ENCODE peak calls at places on chromosomes 4 and X, in seven cellular contexts. H is endothelial cell, P is bronchial epithelial cell, W is fibroblast of the aortic adventitia, M is mesothelial cell of epicardium, D is thoracic aorta, C is IMR-90. U is an unnamed sample.

GRCh38 chr4:13483142-13484044 is 747 bp downstream of the RAB28 start:
- DNase-seq in H (peak), D (peak), M (peak), C (peak), P (peak), W (peak), U (peak)

GRCh38 chrX:121642415-121642814 is 595.0 kb downstream of the GLUD2 start:
- DNase-seq in D (no peak), C (no peak), M (no peak), W (peak), H (no peak), P (peak), U (no peak)

GRCh38 chr4:127829014-127829413 is 46.9 kb downstream of the HSPA4L start:
- DNase-seq in D (no peak), C (no peak), M (no peak), H (no peak), W (no peak), P (no peak), U (no peak)

GRCh38 chr4:137310593-137311490 is 221.5 kb downstream of the PCDH18 start:
- DNase-seq in D (no peak), P (peak), H (no peak), W (peak), C (peak), M (no peak), U (peak)

GRCh38 chr4:147689062-147689461 is 5.1 kb upstream of the PRMT9 start:
- DNase-seq in H (no peak), W (no peak), C (no peak), M (no peak), D (no peak), P (no peak), U (no peak)

GRCh38 chr4:2337896-2338295 is 76.0 kb upstream of the MXD4 start:
- DNase-seq in C (no peak), M (peak), H (peak), P (no peak), W (no peak), D (no peak), U (no peak)

GRCh38 chrX:113305496-113305895 is 464.9 kb upstream of the AMOT start:
- DNase-seq in H (no peak), P (peak), M (no peak), D (no peak), W (peak), C (peak), U (peak)

GRCh38 chr4:118314221-118314620 is 38.6 kb downstream of the PRSS12 start:
- DNase-seq in P (no peak), M (no peak), H (no peak), W (no peak), D (no peak), C (no peak), U (no peak)

GRCh38 chr4:188992706-188993105 is 853.5 kb downstream of the TRIML1 start:
- DNase-seq in H (no peak), D (no peak), M (no peak), C (peak), P (peak), W (no peak), U (no peak)

GRCh38 chrX:115491766-115492165 is 69.2 kb upstream of the PLS3 start:
- DNase-seq in C (peak), H (no peak), M (no peak), P (no peak), D (no peak), W (peak), U (no peak)

GRCh38 chrX:152897216-152898144 is at the start of gene ZNF185:
- DNase-seq in M (peak), P (peak), W (no peak), C (no peak), D (no peak), H (peak), U (no peak)

GRCh38 chrX:883588-883987 is 253.0 kb downstream of the SHOX start:
- DNase-seq in D (no peak), M (no peak), H (no peak), P (no peak), C (no peak), W (no peak), U (no peak)

GRCh38 chrX:13598877-13599276 is 29.5 kb downstream of the EGFL6 start:
- DNase-seq in C (peak), P (no peak), D (no peak), H (peak), W (no peak), M (no peak), U (no peak)

GRCh38 chr4:37434469-37434868 is 189.9 kb downstream of the NWD2 start:
- DNase-seq in W (peak), D (no peak), M (no peak), P (peak), C (peak), H (no peak), U (peak)

GRCh38 chr4:84503495-84504437 is 4.7 kb upstream of the NKX6-1 start:
- DNase-seq in P (peak), D (no peak), H (peak), M (no peak), C (peak), W (peak), U (peak)

GRCh38 chr4:26873391-26874026 is 12.9 kb downstream of the STIM2 start:
- DNase-seq in D (no peak), M (no peak), W (no peak), C (no peak), P (no peak), H (peak), U (no peak)

GRCh38 chrX:16320765-16321355 is 153.6 kb downstream of the MAGEB17 start:
- DNase-seq in W (peak), H (no peak), M (no peak), P (peak), D (no peak), C (peak), U (peak)

GRCh38 chrX:46447384-46447783 is 97.8 kb downstream of the ZNF674 start:
- DNase-seq in D (peak), C (peak), W (no peak), P (peak), M (no peak), H (no peak), U (no peak)

GRCh38 chr4:178395798-178396197 is 953.6 kb upstream of the AGA start:
- DNase-seq in D (no peak), P (peak), M (no peak), H (no peak), W (no peak), C (no peak), U (no peak)
- TF ChIP-seq CTCF in D (no peak), P (peak), M (no peak), H (no peak), W (no peak), C (no peak), U (peak)

DNA sequence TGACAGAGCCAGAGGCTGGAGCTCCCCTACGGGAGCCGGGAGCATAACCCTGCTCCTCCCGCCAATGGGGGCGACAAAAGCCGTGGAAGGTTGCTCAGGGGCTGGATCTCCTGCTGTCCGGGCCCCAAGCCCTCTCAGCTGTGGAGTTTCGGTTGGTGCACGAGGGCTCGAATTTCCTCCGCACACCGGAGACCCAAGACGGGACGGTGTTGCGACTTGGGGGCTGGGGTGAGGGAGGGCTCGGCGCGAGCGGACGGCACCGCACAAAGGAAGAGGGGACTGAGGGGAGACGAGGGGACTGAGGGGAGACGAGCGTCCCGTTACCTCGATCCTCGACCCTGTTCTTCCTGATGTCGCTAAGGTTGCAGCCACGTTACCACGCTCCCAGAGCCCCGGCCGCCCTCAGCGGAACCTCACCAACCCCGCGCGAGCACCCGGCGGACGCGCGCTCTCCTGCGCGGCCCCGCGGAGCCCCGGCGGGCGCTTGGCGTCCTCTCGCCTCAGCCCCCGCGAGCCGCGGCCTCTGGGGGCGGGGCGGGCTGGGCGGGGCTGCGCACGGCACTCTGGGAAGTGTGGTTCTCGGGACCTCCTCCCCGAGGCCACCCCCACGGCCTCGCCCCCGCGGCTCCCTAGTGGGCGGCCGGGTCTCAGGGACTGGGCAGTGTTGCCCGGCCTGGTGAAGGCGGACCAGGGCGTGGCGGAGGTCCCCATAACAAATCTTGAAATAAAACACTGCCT is at the start of gene KLHL8:
- DNase-seq in W (peak), C (peak), M (peak), D (peak), H (peak), P (peak), U (peak)
- TF ChIP-seq CTCF in W (no peak), C (peak), M (no peak), D (peak), H (no peak), P (peak), U (no peak)

DNA sequence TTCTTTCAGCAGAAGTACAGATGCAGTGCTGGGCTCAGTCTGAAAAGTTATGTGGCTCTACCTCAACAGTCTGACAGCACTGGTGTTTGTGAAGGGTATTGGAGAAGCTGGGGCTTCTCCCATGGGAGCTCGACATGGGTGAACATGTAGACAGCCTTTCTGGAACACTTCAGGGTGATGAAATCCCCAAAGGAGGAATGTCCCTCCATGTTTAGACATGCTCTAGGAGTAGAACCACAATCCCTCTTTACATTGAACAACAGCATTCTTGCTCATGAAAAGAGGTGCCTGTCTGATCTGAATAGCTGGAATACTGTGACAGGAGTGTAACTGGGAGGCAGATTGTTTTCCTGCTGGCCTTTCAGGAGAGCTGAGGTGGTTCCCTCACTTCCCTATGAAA is 53.8 kb upstream of the NAP1L2 start:
- DNase-seq in W (no peak), H (no peak), C (no peak), M (no peak), P (peak), D (no peak), U (no peak)
- TF ChIP-seq CTCF in W (no peak), H (no peak), C (no peak), M (no peak), P (no peak), D (no peak), U (no peak)

DNA sequence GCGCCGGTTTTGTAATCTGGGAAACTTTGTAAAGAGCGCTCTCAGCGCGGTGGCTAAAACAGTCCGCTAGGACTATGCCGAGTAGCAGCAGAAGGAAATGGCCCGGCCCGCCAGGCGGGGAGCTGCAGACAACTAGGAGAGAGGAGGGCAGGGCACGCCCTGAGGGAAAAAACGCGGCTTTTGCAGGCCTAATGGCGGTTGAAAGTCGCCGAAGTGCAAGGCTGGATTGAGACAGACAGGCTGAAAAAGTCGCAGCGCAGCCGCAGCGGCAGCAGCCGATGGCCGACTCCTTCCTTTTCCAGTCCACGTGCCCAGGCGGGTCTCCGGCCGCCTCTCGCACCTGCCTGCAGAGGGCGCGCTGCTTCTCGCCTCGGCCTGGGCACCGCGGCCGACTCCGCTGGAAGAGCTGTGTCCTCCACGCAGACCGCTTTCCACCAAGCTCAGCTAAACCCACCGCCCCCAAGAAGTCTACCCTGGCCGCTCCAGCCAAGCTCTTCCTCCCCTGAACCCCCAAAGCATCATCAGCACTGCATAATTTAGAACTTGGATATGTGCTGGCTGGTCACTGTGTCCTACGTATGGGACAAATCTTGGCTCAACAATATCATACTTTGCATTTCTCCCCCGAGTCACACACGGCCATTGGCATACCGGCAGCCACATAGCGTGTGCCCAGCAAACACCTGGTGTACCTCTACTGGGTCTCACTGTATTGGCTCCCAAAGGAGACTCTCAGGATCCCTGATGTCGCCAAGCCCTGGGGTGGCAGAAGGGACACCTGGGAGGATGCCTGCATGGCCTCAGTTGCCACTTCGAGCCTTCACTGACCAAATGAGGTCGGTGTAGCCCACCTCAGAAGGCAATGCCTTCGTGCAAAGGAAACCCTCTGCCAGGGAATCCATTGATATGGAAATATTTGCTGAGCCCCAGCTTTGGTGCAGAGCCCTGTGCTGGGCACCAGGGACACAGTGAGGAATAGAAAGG is 14.5 kb downstream of the SLC25A5 start:
- DNase-seq in M (peak), D (no peak), P (peak), W (peak), H (peak), C (peak), U (peak)
- TF ChIP-seq CTCF in M (no peak), D (peak), P (peak), W (peak), H (peak), C (peak), U (peak)

DNA sequence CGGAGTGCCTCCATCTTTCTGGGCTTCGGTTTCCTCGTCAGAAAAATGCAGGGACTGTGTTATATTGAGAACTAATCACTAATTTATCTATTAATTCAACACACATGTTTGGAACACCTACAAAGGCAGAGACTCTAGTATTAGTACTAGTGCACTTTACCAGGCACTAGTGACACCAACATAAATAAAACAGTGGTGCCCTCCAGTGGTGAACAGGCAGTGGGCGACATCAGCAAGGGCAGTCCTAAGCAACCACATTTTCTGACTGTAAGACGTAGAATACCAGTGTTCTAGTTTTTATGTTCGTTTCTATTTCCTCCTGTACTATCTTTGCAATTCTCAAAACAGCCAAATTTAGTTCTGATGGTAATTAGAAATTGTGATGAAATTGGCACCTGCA is 69.1 kb upstream of the UCP1 start:
- DNase-seq in C (no peak), H (peak), W (peak), D (no peak), M (no peak), P (peak), U (peak)
- TF ChIP-seq CTCF in C (peak), H (peak), W (peak), D (no peak), M (no peak), P (peak), U (peak)

GRCh38 chr4:4985844-4986243 is 33.4 kb downstream of the CYTL1 start:
- DNase-seq in H (peak), C (no peak), D (no peak), P (no peak), M (no peak), W (peak), U (peak)
- TF ChIP-seq CTCF in H (no peak), C (peak), D (no peak), P (no peak), M (no peak), W (peak), U (peak)

GRCh38 chr4:69684821-69685220 is 31.8 kb upstream of the UGT2A1 start:
- DNase-seq in P (no peak), D (no peak), H (no peak), W (no peak), C (no peak), M (no peak), U (no peak)

GRCh38 chr4:69689530-69690111 is 36.6 kb upstream of the UGT2A1 start:
- DNase-seq in H (no peak), C (peak), M (no peak), P (peak), W (peak), D (no peak), U (peak)
- TF ChIP-seq CTCF in H (peak), C (peak), M (peak), P (peak), W (peak), D (peak), U (peak)

GRCh38 chr4:113682730-113683129 is 78.8 kb downstream of the CAMK2D start:
- DNase-seq in H (no peak), W (peak), D (no peak), M (no peak), P (peak), C (peak), U (peak)

GRCh38 chr4:113689394-113689793 is 72.1 kb downstream of the CAMK2D start:
- DNase-seq in D (no peak), M (no peak), P (no peak), H (no peak), W (no peak), C (no peak), U (no peak)

GRCh38 chr4:113686950-113687718 is 74.4 kb downstream of the CAMK2D start:
- DNase-seq in C (peak), D (no peak), W (peak), P (no peak), H (no peak), M (no peak), U (no peak)

GRCh38 chr4:113683143-113683542 is 78.4 kb downstream of the CAMK2D start:
- DNase-seq in C (no peak), P (peak), W (no peak), D (no peak), H (no peak), M (no peak), U (no peak)

DNA sequence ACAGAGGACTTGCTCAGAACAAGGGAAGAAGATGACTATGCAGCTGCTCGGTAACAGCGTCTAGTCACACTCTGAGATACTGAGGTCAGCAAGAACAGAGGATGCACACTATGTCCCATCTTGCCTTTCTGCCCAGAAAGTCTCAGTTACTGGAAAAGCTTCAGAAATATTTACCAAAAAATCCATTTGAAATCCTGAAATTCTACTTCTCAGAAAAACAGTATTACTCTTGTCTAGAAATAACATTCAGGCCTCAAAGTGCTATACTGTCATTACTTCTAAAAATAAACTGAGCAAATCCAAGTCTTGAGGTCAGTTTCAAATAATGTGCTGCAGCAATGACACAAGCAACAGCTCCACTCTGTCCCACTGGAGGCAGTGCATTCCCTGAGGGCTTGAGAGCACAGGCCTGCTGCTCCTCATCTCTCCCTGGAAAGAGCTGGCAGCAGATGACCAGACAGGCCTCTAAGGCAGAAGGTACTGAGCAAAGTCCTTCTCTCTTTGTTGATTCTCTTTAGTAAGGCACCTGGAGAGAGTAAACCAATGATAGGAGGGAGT is 76.9 kb downstream of the CAMK2D start:
- DNase-seq in M (no peak), C (peak), H (no peak), D (peak), W (peak), P (peak), U (peak)
- TF ChIP-seq CTCF in M (no peak), C (peak), H (no peak), D (peak), W (peak), P (peak), U (peak)

GRCh38 chr4:139084425-139085093 is 69.0 kb downstream of the NOCT start:
- DNase-seq in M (no peak), P (no peak), C (no peak), D (no peak), W (peak), H (peak), U (no peak)
- TF ChIP-seq CTCF in M (no peak), P (no peak), C (no peak), D (no peak), W (no peak), H (no peak), U (peak)

DNA sequence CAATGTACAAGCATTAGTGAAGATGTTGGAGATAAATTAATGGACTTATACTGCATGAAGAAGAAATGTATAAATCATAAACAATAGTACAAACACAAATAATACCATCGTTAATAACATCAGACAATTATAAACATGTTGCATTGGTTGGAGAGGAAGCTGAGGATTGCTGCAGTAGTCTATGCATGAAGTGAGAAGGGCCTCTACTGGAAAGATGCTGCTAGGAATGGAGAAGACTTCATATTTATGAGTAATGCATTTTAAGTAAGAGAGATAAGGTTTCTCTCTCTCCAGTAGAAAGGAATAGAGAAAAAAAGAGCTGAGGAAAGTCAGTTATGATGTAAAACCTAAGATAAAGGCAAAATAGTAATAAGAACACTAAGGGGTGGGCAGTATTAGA is 247.8 kb downstream of the GRID2 start:
- DNase-seq in H (no peak), W (no peak), P (no peak), C (no peak), D (no peak), M (no peak), U (no peak)
- TF ChIP-seq CTCF in H (no peak), W (no peak), P (no peak), C (no peak), D (no peak), M (no peak), U (no peak)